ENCODE peak calls at places on chromosomes 12 and 14, in seven cellular contexts. U is breast epithelium, P is psoas muscle, Z is heart left ventricle, G is cardiac fibroblast, W is fibroblast of mammary gland, X is left lung. B is an unnamed sample.

GRCh38 chr12:119151445-119151844 is 27.3 kb upstream of the HSPB8 start:
- DNase-seq in U (no peak), P (no peak), Z (no peak), G (peak; percentile 17), W (peak; percentile 20), X (no peak), B (no peak)

GRCh38 chr14:64942531-64943111 is at the start of gene GPX2:
- DNase-seq in U (no peak), P (no peak), Z (no peak), G (no peak), W (no peak), X (no peak), B (no peak)

GRCh38 chr12:8553088-8553627 is 12.5 kb upstream of the CLEC4E start:
- DNase-seq in U (no peak), P (no peak), Z (no peak), G (no peak), W (no peak), X (no peak), B (no peak)

GRCh38 chr12:52703424-52703823 is at the start of gene KRT77:
- DNase-seq in U (no peak), P (no peak), Z (no peak), G (no peak), W (no peak), X (no peak), B (no peak)

GRCh38 chr12:105235299-105235746 is 651 bp downstream of the APPL2 start:
- DNase-seq in U (no peak), P (no peak), Z (no peak), G (peak; percentile 37), W (peak; percentile 38), X (no peak), B (no peak)

GRCh38 chr12:75099215-75099614 is 110.4 kb downstream of the KCNC2 start:
- DNase-seq in U (no peak), P (no peak), Z (no peak), G (no peak), W (no peak), X (no peak), B (no peak)

GRCh38 chr14:64788706-64789105 is 84.5 kb downstream of the PLEKHG3 start:
- DNase-seq in U (no peak), P (no peak), Z (no peak), G (peak; percentile 93), W (peak; percentile 95), X (no peak), B (no peak)

GRCh38 chr12:108637222-108637621 is 3.5 kb upstream of the SELPLG start:
- DNase-seq in U (no peak), P (no peak), Z (no peak), G (no peak), W (no peak), X (no peak), B (no peak)

DNA sequence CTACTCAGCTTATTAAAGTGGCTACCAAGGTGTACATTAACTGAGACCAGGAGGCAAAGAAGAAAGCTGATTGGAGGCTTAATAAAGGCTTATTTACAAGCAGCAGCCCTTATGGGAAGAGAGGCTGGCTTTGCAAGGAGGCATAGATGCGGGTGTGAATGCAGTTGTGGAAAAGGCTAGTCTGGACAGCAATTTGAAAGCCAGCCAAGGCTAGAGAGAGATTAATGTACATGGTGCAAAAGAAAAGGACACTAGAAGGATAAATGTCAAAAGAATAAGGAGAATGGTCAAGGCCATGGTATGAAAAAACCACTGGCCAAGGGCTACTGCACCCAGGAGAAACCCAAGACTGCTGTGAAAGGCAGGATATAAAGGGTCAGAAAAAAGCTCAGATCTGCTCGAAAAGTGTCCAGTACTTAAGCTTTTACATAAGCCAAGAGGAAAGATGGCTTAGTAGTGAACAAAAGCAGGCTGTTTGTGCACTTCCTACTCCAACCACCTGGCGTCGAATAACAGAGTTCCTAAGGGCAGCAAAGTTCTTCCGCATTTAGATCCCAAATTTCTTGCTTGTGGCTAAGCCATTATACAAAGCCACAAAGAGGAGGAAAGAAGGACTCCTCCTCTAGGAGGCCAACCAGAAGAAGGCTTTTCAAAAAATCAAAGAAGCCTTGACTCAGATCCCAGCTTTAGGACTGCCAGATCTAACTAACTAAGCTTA is 24.0 kb downstream of the KLRK1 start:
- DNase-seq in U (no peak), P (no peak), Z (no peak), G (peak; percentile 51), W (no peak), X (no peak), B (no peak)
- TF ChIP-seq CTCF in U (no peak), P (peak; percentile 13), Z (no peak), G (peak; percentile 40), W (no peak), X (peak; percentile 19), B (no peak)

DNA sequence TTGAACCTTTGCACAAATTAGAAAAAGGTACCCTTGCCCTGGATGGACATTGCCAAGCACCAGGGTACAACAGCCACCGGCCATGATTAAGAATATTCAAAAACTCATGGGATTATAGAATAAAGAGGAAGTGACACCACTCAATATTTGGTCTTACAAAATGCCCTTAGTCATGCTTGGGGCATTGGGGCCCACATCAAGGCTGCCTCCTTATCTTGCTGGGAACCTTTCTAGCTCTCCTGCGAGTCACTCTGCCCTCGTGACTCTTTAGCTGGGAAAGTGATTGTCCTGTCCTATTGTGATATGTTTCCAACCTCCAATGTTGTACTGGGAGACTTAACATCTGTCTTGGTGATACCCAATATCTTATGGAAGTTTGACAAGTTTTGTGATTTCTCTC is 57.8 kb downstream of the GTF2A1 start:
- DNase-seq in U (no peak), P (no peak), Z (no peak), G (peak; percentile 42), W (peak; percentile 26), X (no peak), B (no peak)
- TF ChIP-seq CTCF in U (no peak), P (no peak), Z (no peak), G (no peak), W (no peak), X (no peak), B (no peak)

DNA sequence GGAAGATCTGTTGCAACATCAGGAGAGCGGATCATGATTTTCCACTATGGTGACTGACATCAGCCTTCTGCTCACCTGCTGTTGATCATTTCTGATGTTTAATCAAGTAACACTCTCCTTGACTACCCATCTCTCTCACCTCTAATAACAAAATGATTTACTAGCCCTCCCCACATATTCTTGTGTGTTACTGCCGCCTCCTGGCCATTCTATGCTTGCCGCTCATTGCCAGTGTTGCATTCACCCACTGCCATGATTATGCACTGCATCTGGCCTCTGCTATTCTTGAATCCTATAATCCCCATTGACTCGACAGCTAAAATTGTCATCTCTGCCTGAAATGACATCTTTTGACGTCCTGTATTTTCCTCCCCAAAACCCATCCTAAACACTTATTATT is 113.8 kb downstream of the RERGL start:
- DNase-seq in U (no peak), P (no peak), Z (no peak), G (peak; percentile 38), W (no peak), X (no peak), B (no peak)
- TF ChIP-seq CTCF in U (no peak), P (no peak), Z (no peak), G (peak; percentile 43), W (no peak), X (no peak), B (no peak)

DNA sequence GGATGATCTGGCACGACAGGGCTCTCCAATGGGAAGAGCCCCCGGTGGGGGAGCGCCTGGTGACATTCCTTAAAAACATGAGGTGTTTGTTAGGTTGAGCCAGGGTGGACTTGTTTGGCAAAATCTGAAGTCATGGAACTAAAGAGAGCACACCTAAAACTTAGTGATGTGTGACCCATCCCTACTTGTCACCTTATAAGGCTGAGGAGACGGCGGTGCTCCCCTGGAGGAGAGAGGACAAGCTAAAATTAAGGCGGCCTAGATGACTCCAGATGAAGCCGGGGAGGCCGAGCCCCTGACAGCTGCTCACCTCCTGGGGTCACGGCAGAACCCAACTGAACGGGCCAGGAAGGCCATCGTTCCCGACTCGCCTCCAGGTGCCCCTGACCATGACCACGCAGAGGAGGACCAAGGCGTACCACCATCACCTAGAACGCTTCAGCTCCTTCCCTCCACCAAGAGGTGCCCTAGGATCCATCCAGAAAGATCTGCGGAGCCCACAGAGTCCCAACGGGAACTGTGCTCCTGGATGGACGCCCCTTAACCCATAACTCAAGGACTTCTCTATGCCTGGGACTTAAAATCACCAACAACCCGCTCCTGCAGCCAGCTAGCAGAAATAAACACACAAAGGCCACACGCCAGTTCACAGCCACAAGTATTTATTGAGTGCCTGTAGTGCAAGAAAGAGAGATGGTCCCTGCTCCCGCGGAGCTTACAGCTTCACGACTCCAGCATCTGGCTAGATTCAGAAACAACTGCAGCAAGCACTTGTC is 977 bp upstream of the PITPNM2 start:
- DNase-seq in U (no peak), P (no peak), Z (no peak), G (no peak), W (no peak), X (no peak), B (no peak)
- TF ChIP-seq CTCF in U (no peak), P (no peak), Z (no peak), G (no peak), W (no peak), X (no peak), B (no peak)

GRCh38 chr14:104512061-104512460 is 67.5 kb upstream of the C14orf180 start:
- DNase-seq in U (no peak), P (no peak), Z (no peak), G (no peak), W (no peak), X (no peak), B (no peak)

GRCh38 chr14:104510794-104511611 is 68.6 kb upstream of the C14orf180 start:
- DNase-seq in U (no peak), P (peak; percentile 69), Z (peak; percentile 76), G (no peak), W (no peak), X (no peak), B (no peak)

GRCh38 chr14:104507443-104507842 is 72.1 kb upstream of the C14orf180 start:
- DNase-seq in U (no peak), P (no peak), Z (peak; percentile 10), G (no peak), W (no peak), X (no peak), B (no peak)

GRCh38 chr14:104510216-104510615 is 69.3 kb upstream of the C14orf180 start:
- DNase-seq in U (no peak), P (no peak), Z (no peak), G (no peak), W (no peak), X (no peak), B (no peak)

DNA sequence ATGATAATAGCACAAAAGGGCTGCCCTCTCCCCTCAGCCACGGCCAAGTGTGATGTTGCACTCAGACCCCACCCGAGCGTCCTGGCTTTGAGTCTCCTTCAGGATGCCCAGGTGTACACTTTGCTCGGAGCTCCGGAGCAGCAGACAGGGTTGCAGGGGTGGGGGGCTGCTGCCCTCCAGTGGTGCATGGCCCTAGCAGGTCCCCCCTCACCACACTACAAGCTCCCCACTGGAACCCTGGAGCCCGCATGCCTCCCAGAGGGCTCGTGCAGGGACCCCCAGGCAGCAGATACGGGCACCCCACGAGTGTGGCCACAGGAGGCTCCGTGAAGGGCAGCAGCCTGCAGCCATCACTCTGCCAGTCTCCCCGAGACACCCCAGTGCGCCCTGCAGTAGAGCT is 69.9 kb upstream of the C14orf180 start:
- DNase-seq in U (no peak), P (no peak), Z (no peak), G (no peak), W (no peak), X (no peak), B (no peak)
- TF ChIP-seq CTCF in U (no peak), P (no peak), Z (no peak), G (no peak), W (no peak), X (no peak), B (no peak)